ENCODE peak calls at places on chromosomes 12 and 14, in nine cellular contexts. One of them, this sample, is unnamed.

GRCh38 chr14:77660754-77661153 is 44.3 kb upstream of the SPTLC2 start:
- DNase-seq in LNCaP clone FGC: no peak
- DNase-seq in stomach: no peak
- DNase-seq in A549: no peak
- DNase-seq in HFFc6: no peak
- DNase-seq in fibroblast of lung: peak
- DNase-seq in astrocyte of the spinal cord: peak
- DNase-seq in GM23338: no peak
- DNase-seq in neural crest cell: no peak
- DNase-seq in this sample: no peak

GRCh38 chr12:51391047-51391837 is at the start of gene GALNT6:
- DNase-seq in LNCaP clone FGC: no peak
- DNase-seq in stomach: peak
- DNase-seq in A549: no peak
- DNase-seq in HFFc6: peak
- DNase-seq in fibroblast of lung: no peak
- DNase-seq in astrocyte of the spinal cord: no peak
- DNase-seq in GM23338: peak
- DNase-seq in neural crest cell: peak
- DNase-seq in this sample: peak

GRCh38 chr12:12986775-12987332 is 13.2 kb downstream of the HEBP1 start:
- DNase-seq in LNCaP clone FGC: no peak
- DNase-seq in stomach: no peak
- DNase-seq in A549: no peak
- DNase-seq in HFFc6: no peak
- DNase-seq in fibroblast of lung: no peak
- DNase-seq in astrocyte of the spinal cord: no peak
- DNase-seq in GM23338: no peak
- DNase-seq in neural crest cell: no peak
- DNase-seq in this sample: no peak

GRCh38 chr12:1576410-1577240 is 17.8 kb downstream of the FBXL14 start:
- DNase-seq in LNCaP clone FGC: no peak
- DNase-seq in stomach: no peak
- DNase-seq in A549: no peak
- DNase-seq in HFFc6: peak
- DNase-seq in fibroblast of lung: peak
- DNase-seq in astrocyte of the spinal cord: peak
- DNase-seq in GM23338: peak
- DNase-seq in neural crest cell: no peak
- DNase-seq in this sample: no peak

GRCh38 chr12:89390802-89391673 is 38.7 kb upstream of the DUSP6 start:
- DNase-seq in LNCaP clone FGC: no peak
- DNase-seq in stomach: no peak
- DNase-seq in A549: peak
- DNase-seq in HFFc6: peak
- DNase-seq in fibroblast of lung: peak
- DNase-seq in astrocyte of the spinal cord: peak
- DNase-seq in GM23338: no peak
- DNase-seq in neural crest cell: no peak
- DNase-seq in this sample: no peak

GRCh38 chr12:46522141-46522540 is 149.6 kb upstream of the SLC38A2 start:
- DNase-seq in LNCaP clone FGC: no peak
- DNase-seq in stomach: no peak
- DNase-seq in A549: no peak
- DNase-seq in HFFc6: peak
- DNase-seq in fibroblast of lung: peak
- DNase-seq in astrocyte of the spinal cord: no peak
- DNase-seq in GM23338: no peak
- DNase-seq in neural crest cell: no peak
- DNase-seq in this sample: no peak

GRCh38 chr14:104895786-104896642 is 28.7 kb upstream of the PLD4 start:
- DNase-seq in LNCaP clone FGC: no peak
- DNase-seq in stomach: peak
- DNase-seq in A549: no peak
- DNase-seq in HFFc6: no peak
- DNase-seq in fibroblast of lung: no peak
- DNase-seq in astrocyte of the spinal cord: no peak
- DNase-seq in GM23338: no peak
- DNase-seq in neural crest cell: no peak
- DNase-seq in this sample: no peak

GRCh38 chr14:86652512-86652911 is 1122.6 kb downstream of the FLRT2 start:
- DNase-seq in LNCaP clone FGC: no peak
- DNase-seq in stomach: no peak
- DNase-seq in A549: no peak
- DNase-seq in HFFc6: no peak
- DNase-seq in fibroblast of lung: no peak
- DNase-seq in astrocyte of the spinal cord: no peak
- DNase-seq in GM23338: no peak
- DNase-seq in neural crest cell: no peak
- DNase-seq in this sample: no peak

GRCh38 chr12:46154221-46154975 is 114.4 kb downstream of the SLC38A1 start:
- DNase-seq in LNCaP clone FGC: no peak
- DNase-seq in stomach: no peak
- DNase-seq in A549: peak
- DNase-seq in HFFc6: peak
- DNase-seq in fibroblast of lung: peak
- DNase-seq in astrocyte of the spinal cord: peak
- DNase-seq in GM23338: no peak
- DNase-seq in neural crest cell: no peak
- DNase-seq in this sample: no peak

GRCh38 chr12:116366456-116366776 is 88.9 kb upstream of the MED13L start:
- DNase-seq in LNCaP clone FGC: peak
- DNase-seq in stomach: peak
- DNase-seq in A549: peak
- DNase-seq in HFFc6: no peak
- DNase-seq in fibroblast of lung: no peak
- DNase-seq in astrocyte of the spinal cord: no peak
- DNase-seq in GM23338: no peak
- DNase-seq in neural crest cell: no peak
- DNase-seq in this sample: no peak

GRCh38 chr12:75977590-75977951 is 54.0 kb downstream of the PHLDA1 start:
- DNase-seq in LNCaP clone FGC: no peak
- DNase-seq in stomach: no peak
- DNase-seq in A549: no peak
- DNase-seq in HFFc6: no peak
- DNase-seq in fibroblast of lung: no peak
- DNase-seq in astrocyte of the spinal cord: no peak
- DNase-seq in GM23338: no peak
- DNase-seq in neural crest cell: no peak
- DNase-seq in this sample: no peak

GRCh38 chr12:130858084-130858483 is 13.8 kb upstream of the RAN start:
- DNase-seq in LNCaP clone FGC: no peak
- DNase-seq in stomach: no peak
- DNase-seq in A549: no peak
- DNase-seq in HFFc6: no peak
- DNase-seq in fibroblast of lung: no peak
- DNase-seq in astrocyte of the spinal cord: no peak
- DNase-seq in GM23338: no peak
- DNase-seq in neural crest cell: no peak
- DNase-seq in this sample: no peak
- TF ChIP-seq CTCF in LNCaP clone FGC: no peak
- TF ChIP-seq CTCF in stomach: no peak
- TF ChIP-seq CTCF in A549: no peak
- TF ChIP-seq CTCF in HFFc6: peak
- TF ChIP-seq CTCF in fibroblast of lung: no peak
- TF ChIP-seq CTCF in astrocyte of the spinal cord: no peak
- TF ChIP-seq CTCF in GM23338: peak
- TF ChIP-seq CTCF in neural crest cell: peak
- TF ChIP-seq CTCF in this sample: no peak

DNA sequence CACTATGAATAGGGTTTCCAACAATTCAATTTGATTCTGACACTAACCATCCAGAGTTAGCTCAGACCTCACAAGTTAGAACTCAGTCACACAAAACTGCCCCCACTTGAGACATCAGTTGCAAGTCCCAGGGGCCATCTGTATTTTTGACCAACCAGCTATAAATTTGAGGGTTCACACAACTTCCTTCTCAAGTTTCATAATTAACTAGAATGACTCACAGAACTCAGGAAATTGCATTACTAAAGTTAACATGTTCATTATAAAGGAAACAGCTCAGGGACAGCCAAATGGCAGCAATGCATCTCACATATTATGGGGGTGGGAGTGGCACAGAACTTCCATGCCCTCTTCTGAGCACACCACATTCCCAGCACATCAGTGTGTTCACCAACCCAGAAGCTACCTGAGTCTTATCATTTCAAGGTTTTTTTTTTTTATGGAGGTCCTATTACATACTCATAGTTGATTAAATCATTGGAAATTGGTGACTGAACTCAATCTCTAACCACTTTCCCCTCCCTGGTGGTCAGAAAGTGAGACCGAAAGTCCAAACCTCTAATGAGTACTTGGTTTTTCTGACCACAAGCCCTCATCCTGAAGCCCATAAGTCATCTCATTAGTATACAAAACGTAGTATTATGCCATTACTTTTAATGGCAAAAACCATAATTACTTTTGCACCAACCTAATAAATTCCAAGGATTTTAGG is 1721.5 kb upstream of the SEL1L start:
- DNase-seq in LNCaP clone FGC: no peak
- DNase-seq in stomach: no peak
- DNase-seq in A549: no peak
- DNase-seq in HFFc6: no peak
- DNase-seq in fibroblast of lung: no peak
- DNase-seq in astrocyte of the spinal cord: no peak
- DNase-seq in GM23338: no peak
- DNase-seq in neural crest cell: no peak
- DNase-seq in this sample: no peak
- TF ChIP-seq CTCF in LNCaP clone FGC: no peak
- TF ChIP-seq CTCF in stomach: no peak
- TF ChIP-seq CTCF in A549: no peak
- TF ChIP-seq CTCF in HFFc6: no peak
- TF ChIP-seq CTCF in fibroblast of lung: no peak
- TF ChIP-seq CTCF in astrocyte of the spinal cord: no peak
- TF ChIP-seq CTCF in GM23338: no peak
- TF ChIP-seq CTCF in neural crest cell: no peak
- TF ChIP-seq CTCF in this sample: no peak

GRCh38 chr12:122159879-122160278 is 14.1 kb downstream of the IL31 start:
- DNase-seq in LNCaP clone FGC: no peak
- DNase-seq in stomach: no peak
- DNase-seq in A549: no peak
- DNase-seq in HFFc6: no peak
- DNase-seq in fibroblast of lung: no peak
- DNase-seq in astrocyte of the spinal cord: no peak
- DNase-seq in GM23338: peak
- DNase-seq in neural crest cell: no peak
- DNase-seq in this sample: no peak
- TF ChIP-seq CTCF in LNCaP clone FGC: peak
- TF ChIP-seq CTCF in stomach: no peak
- TF ChIP-seq CTCF in A549: no peak
- TF ChIP-seq CTCF in HFFc6: peak
- TF ChIP-seq CTCF in fibroblast of lung: no peak
- TF ChIP-seq CTCF in astrocyte of the spinal cord: no peak
- TF ChIP-seq CTCF in GM23338: peak
- TF ChIP-seq CTCF in neural crest cell: no peak
- TF ChIP-seq CTCF in this sample: no peak

GRCh38 chr12:108647199-108647935 is 13.7 kb upstream of the SELPLG start:
- DNase-seq in LNCaP clone FGC: no peak
- DNase-seq in stomach: no peak
- DNase-seq in A549: no peak
- DNase-seq in HFFc6: no peak
- DNase-seq in fibroblast of lung: peak
- DNase-seq in astrocyte of the spinal cord: no peak
- DNase-seq in GM23338: peak
- DNase-seq in neural crest cell: no peak
- DNase-seq in this sample: no peak
- TF ChIP-seq CTCF in LNCaP clone FGC: no peak
- TF ChIP-seq CTCF in stomach: no peak
- TF ChIP-seq CTCF in A549: no peak
- TF ChIP-seq CTCF in HFFc6: peak
- TF ChIP-seq CTCF in fibroblast of lung: peak
- TF ChIP-seq CTCF in astrocyte of the spinal cord: peak
- TF ChIP-seq CTCF in GM23338: peak
- TF ChIP-seq CTCF in neural crest cell: no peak
- TF ChIP-seq CTCF in this sample: no peak

This sample was measured in Calu3.